ENCODE peak calls at places on chromosomes 3 and 15, in nine cellular contexts. One of them, this sample, is unnamed.
A peak's percentile ranks its signal among the peaks of the same experiment; 100 is the strongest.

GRCh38 chr3:174440741-174441587 is 418.2 kb upstream of the NAALADL2 start:
- DNase-seq in ovary: peak; percentile 89
- DNase-seq in sigmoid colon: peak; percentile 94
- DNase-seq in transverse colon: peak; percentile 85
- DNase-seq in spleen: peak; percentile 86
- DNase-seq in stomach: peak; percentile 84
- DNase-seq in HCT116: peak; percentile 76
- DNase-seq in breast epithelium: peak; percentile 82
- DNase-seq in adrenal gland: peak; percentile 90
- DNase-seq in this sample: peak; percentile 94

GRCh38 chr15:46808834-46809233 is 908.5 kb upstream of the SEMA6D start:
- DNase-seq in spleen: no peak
- DNase-seq in ovary: no peak
- DNase-seq in stomach: no peak
- DNase-seq in HCT116: no peak
- DNase-seq in adrenal gland: no peak
- DNase-seq in breast epithelium: no peak
- DNase-seq in sigmoid colon: no peak
- DNase-seq in transverse colon: no peak
- DNase-seq in this sample: no peak

GRCh38 chr3:165464736-165465135 is 268.6 kb upstream of the SLITRK3 start:
- DNase-seq in adrenal gland: no peak
- DNase-seq in HCT116: no peak
- DNase-seq in stomach: no peak
- DNase-seq in transverse colon: no peak
- DNase-seq in spleen: no peak
- DNase-seq in sigmoid colon: no peak
- DNase-seq in breast epithelium: no peak
- DNase-seq in ovary: no peak
- DNase-seq in this sample: no peak

GRCh38 chr3:57298041-57298440 is 5.6 kb upstream of the ASB14 start:
- DNase-seq in adrenal gland: no peak
- DNase-seq in HCT116: peak; percentile 59
- DNase-seq in transverse colon: no peak
- DNase-seq in spleen: no peak
- DNase-seq in breast epithelium: no peak
- DNase-seq in ovary: no peak
- DNase-seq in stomach: peak; percentile 35
- DNase-seq in sigmoid colon: no peak
- DNase-seq in this sample: no peak

GRCh38 chr3:47469616-47470015 is 6.1 kb downstream of the SCAP start:
- DNase-seq in breast epithelium: no peak
- DNase-seq in transverse colon: peak; percentile 17
- DNase-seq in stomach: no peak
- DNase-seq in spleen: no peak
- DNase-seq in ovary: no peak
- DNase-seq in adrenal gland: peak; percentile 58
- DNase-seq in HCT116: no peak
- DNase-seq in sigmoid colon: no peak
- DNase-seq in this sample: no peak

GRCh38 chr3:51378075-51378474 is 7.0 kb upstream of the MANF start:
- DNase-seq in breast epithelium: no peak
- DNase-seq in adrenal gland: no peak
- DNase-seq in spleen: peak; percentile 18
- DNase-seq in sigmoid colon: no peak
- DNase-seq in transverse colon: no peak
- DNase-seq in stomach: no peak
- DNase-seq in HCT116: no peak
- DNase-seq in ovary: no peak
- DNase-seq in this sample: no peak

GRCh38 chr3:196055683-196056270 is 26.1 kb downstream of the TFRC start:
- DNase-seq in spleen: no peak
- DNase-seq in sigmoid colon: no peak
- DNase-seq in adrenal gland: peak; percentile 69
- DNase-seq in ovary: no peak
- DNase-seq in stomach: no peak
- DNase-seq in HCT116: no peak
- DNase-seq in transverse colon: no peak
- DNase-seq in breast epithelium: no peak
- DNase-seq in this sample: no peak

GRCh38 chr15:66293085-66293418 is 316 bp upstream of the DIS3L start:
- DNase-seq in stomach: no peak
- DNase-seq in sigmoid colon: no peak
- DNase-seq in transverse colon: no peak
- DNase-seq in adrenal gland: no peak
- DNase-seq in spleen: no peak
- DNase-seq in breast epithelium: no peak
- DNase-seq in HCT116: no peak
- DNase-seq in ovary: no peak
- DNase-seq in this sample: no peak

GRCh38 chr3:170531054-170531453 is 54.8 kb downstream of the SLC7A14 start:
- DNase-seq in breast epithelium: no peak
- DNase-seq in adrenal gland: no peak
- DNase-seq in stomach: no peak
- DNase-seq in spleen: no peak
- DNase-seq in sigmoid colon: no peak
- DNase-seq in HCT116: no peak
- DNase-seq in transverse colon: no peak
- DNase-seq in ovary: no peak
- DNase-seq in this sample: no peak

GRCh38 chr3:73592154-73592877 is 32.4 kb downstream of the PDZRN3 start:
- DNase-seq in spleen: no peak
- DNase-seq in stomach: no peak
- DNase-seq in HCT116: no peak
- DNase-seq in adrenal gland: peak; percentile 61
- DNase-seq in breast epithelium: no peak
- DNase-seq in transverse colon: no peak
- DNase-seq in ovary: no peak
- DNase-seq in sigmoid colon: no peak
- DNase-seq in this sample: no peak

GRCh38 chr15:52382647-52383046 is 87.0 kb upstream of the MYO5C start:
- DNase-seq in transverse colon: no peak
- DNase-seq in ovary: no peak
- DNase-seq in HCT116: no peak
- DNase-seq in sigmoid colon: no peak
- DNase-seq in breast epithelium: no peak
- DNase-seq in stomach: no peak
- DNase-seq in spleen: no peak
- DNase-seq in adrenal gland: no peak
- DNase-seq in this sample: no peak

GRCh38 chr15:52378746-52379394 is 83.3 kb upstream of the MYO5C start:
- DNase-seq in adrenal gland: no peak
- DNase-seq in stomach: no peak
- DNase-seq in spleen: no peak
- DNase-seq in ovary: no peak
- DNase-seq in HCT116: no peak
- DNase-seq in transverse colon: no peak
- DNase-seq in sigmoid colon: no peak
- DNase-seq in breast epithelium: no peak
- DNase-seq in this sample: no peak

GRCh38 chr15:52383100-52383588 is 87.5 kb upstream of the MYO5C start:
- DNase-seq in spleen: no peak
- DNase-seq in transverse colon: no peak
- DNase-seq in adrenal gland: no peak
- DNase-seq in sigmoid colon: no peak
- DNase-seq in ovary: no peak
- DNase-seq in HCT116: no peak
- DNase-seq in breast epithelium: no peak
- DNase-seq in stomach: no peak
- DNase-seq in this sample: no peak

DNA sequence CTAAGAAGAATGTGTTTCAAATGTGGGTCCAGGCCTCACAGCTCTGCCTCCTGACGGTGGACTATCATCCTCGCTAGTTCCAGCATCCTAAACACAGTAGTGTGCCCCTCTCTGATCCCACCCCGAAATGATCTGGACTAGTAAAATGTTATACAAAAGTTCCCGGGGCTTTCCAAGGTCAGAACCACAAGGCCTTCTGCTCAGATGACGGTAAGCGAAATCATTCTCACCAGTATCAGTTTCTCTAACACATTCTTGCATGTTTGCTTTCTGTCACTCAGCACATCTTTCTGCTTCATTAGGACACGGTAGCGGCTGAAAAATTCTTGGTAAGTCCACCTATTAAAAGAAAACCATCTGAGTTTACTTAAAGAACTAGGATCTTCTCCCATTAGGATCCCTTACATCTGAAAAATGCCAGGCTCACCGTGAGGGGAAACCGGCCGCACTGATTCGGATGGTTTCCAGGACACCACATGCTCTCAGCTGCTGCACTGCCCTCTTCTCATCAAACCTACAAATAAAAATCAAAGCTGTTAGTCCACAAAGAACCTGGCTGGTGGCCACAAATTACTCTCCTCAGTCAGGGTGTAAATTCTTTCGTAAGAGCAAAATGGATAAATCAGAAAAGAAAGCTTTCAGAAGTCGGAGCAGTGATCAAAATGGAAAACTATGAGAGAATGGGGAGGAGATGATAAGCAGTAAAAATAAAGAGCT is 83.9 kb upstream of the MYO5C start:
- DNase-seq in transverse colon: no peak
- DNase-seq in sigmoid colon: no peak
- DNase-seq in stomach: no peak
- DNase-seq in HCT116: no peak
- DNase-seq in spleen: no peak
- DNase-seq in adrenal gland: no peak
- DNase-seq in ovary: peak; percentile 11
- DNase-seq in breast epithelium: no peak
- DNase-seq in this sample: no peak
- TF ChIP-seq POLR2A in transverse colon: no peak
- TF ChIP-seq POLR2A in sigmoid colon: no peak
- TF ChIP-seq POLR2A in stomach: no peak
- TF ChIP-seq POLR2A in HCT116: no peak
- TF ChIP-seq POLR2A in spleen: no peak
- TF ChIP-seq POLR2A in adrenal gland: no peak
- TF ChIP-seq POLR2A in ovary: no peak
- TF ChIP-seq POLR2A in breast epithelium: no peak
- TF ChIP-seq POLR2A in this sample: no peak

GRCh38 chr3:187061748-187062147 is 77.5 kb downstream of the RPL39L start:
- DNase-seq in spleen: no peak
- DNase-seq in adrenal gland: no peak
- DNase-seq in sigmoid colon: no peak
- DNase-seq in stomach: no peak
- DNase-seq in breast epithelium: no peak
- DNase-seq in ovary: no peak
- DNase-seq in transverse colon: no peak
- DNase-seq in HCT116: no peak
- DNase-seq in this sample: no peak

GRCh38 chr3:187064210-187065115 is 74.8 kb downstream of the RPL39L start:
- DNase-seq in stomach: no peak
- DNase-seq in breast epithelium: no peak
- DNase-seq in transverse colon: no peak
- DNase-seq in sigmoid colon: no peak
- DNase-seq in adrenal gland: no peak
- DNase-seq in spleen: no peak
- DNase-seq in HCT116: no peak
- DNase-seq in ovary: no peak
- DNase-seq in this sample: peak; percentile 45

GRCh38 chr3:187066228-187066995 is 72.9 kb downstream of the RPL39L start:
- DNase-seq in ovary: no peak
- DNase-seq in transverse colon: no peak
- DNase-seq in stomach: no peak
- DNase-seq in adrenal gland: no peak
- DNase-seq in spleen: no peak
- DNase-seq in sigmoid colon: no peak
- DNase-seq in HCT116: peak; percentile 47
- DNase-seq in breast epithelium: no peak
- DNase-seq in this sample: peak; percentile 53

GRCh38 chr3:187063286-187064081 is 75.8 kb downstream of the RPL39L start:
- DNase-seq in HCT116: no peak
- DNase-seq in spleen: no peak
- DNase-seq in stomach: no peak
- DNase-seq in ovary: no peak
- DNase-seq in transverse colon: no peak
- DNase-seq in adrenal gland: no peak
- DNase-seq in sigmoid colon: no peak
- DNase-seq in breast epithelium: no peak
- DNase-seq in this sample: peak; percentile 60

GRCh38 chr3:187062526-187063177 is 76.6 kb downstream of the RPL39L start:
- DNase-seq in breast epithelium: no peak
- DNase-seq in spleen: no peak
- DNase-seq in adrenal gland: no peak
- DNase-seq in ovary: no peak
- DNase-seq in transverse colon: no peak
- DNase-seq in HCT116: no peak
- DNase-seq in sigmoid colon: no peak
- DNase-seq in stomach: no peak
- DNase-seq in this sample: no peak
- TF ChIP-seq POLR2A in breast epithelium: no peak
- TF ChIP-seq POLR2A in spleen: no peak
- TF ChIP-seq POLR2A in adrenal gland: no peak
- TF ChIP-seq POLR2A in ovary: no peak
- TF ChIP-seq POLR2A in transverse colon: no peak
- TF ChIP-seq POLR2A in HCT116: no peak
- TF ChIP-seq POLR2A in sigmoid colon: no peak
- TF ChIP-seq POLR2A in stomach: no peak
- TF ChIP-seq POLR2A in this sample: no peak

GRCh38 chr3:197750863-197751737 is 1.4 kb downstream of the FYTTD1 start:
- DNase-seq in adrenal gland: peak; percentile 78
- DNase-seq in breast epithelium: no peak
- DNase-seq in stomach: peak; percentile 40
- DNase-seq in sigmoid colon: peak; percentile 90
- DNase-seq in HCT116: no peak
- DNase-seq in spleen: peak; percentile 83
- DNase-seq in ovary: peak; percentile 55
- DNase-seq in transverse colon: peak; percentile 57
- DNase-seq in this sample: no peak
- TF ChIP-seq POLR2A in adrenal gland: peak; percentile 44
- TF ChIP-seq POLR2A in breast epithelium: no peak
- TF ChIP-seq POLR2A in stomach: no peak
- TF ChIP-seq POLR2A in sigmoid colon: no peak
- TF ChIP-seq POLR2A in HCT116: no peak
- TF ChIP-seq POLR2A in spleen: no peak
- TF ChIP-seq POLR2A in ovary: peak; percentile 32
- TF ChIP-seq POLR2A in transverse colon: no peak
- TF ChIP-seq POLR2A in this sample: peak; percentile 32

DNA sequence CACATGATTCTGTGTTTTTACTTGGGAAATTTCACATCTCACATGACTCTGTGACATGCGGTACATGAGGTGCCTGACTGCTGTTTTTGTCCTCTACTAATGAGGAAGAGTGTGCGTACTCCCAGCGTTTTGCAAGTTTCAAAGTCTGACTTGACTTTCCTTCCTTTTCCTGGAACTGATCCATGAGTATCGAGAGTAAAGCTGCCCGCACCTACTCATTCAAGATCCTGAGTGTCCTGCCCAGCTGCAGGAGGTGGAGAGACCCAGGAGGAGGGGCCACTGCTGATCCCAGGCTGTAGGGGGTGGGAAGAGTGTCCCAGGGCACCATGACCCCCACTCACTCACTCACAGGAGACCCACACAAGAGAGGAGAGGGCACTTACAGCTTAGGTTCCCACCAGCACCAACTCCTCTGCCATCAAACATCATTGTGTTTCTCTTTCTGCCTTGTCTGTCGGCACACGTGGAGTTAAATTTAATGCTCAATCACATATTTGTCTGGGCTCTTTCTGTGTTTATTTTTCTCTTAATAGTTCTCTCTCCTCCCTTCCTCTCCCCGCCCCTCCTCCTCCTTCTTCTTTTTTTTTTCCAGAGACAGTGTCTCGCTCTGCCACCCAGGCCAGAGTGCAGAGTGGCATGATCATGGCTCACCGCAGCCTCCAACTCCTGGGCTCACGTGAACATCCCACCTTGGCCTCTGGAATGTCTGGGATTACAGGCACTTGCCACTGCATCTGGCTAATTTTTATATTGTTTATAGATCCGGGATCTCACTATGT is 1.4 kb downstream of the CCR5AS start:
- DNase-seq in sigmoid colon: peak; percentile 70
- DNase-seq in spleen: no peak
- DNase-seq in adrenal gland: peak; percentile 57
- DNase-seq in stomach: peak; percentile 65
- DNase-seq in HCT116: no peak
- DNase-seq in transverse colon: peak; percentile 73
- DNase-seq in breast epithelium: no peak
- DNase-seq in ovary: no peak
- DNase-seq in this sample: no peak
- TF ChIP-seq POLR2A in sigmoid colon: no peak
- TF ChIP-seq POLR2A in spleen: no peak
- TF ChIP-seq POLR2A in adrenal gland: no peak
- TF ChIP-seq POLR2A in stomach: no peak
- TF ChIP-seq POLR2A in HCT116: no peak
- TF ChIP-seq POLR2A in transverse colon: peak; percentile 38
- TF ChIP-seq POLR2A in breast epithelium: no peak
- TF ChIP-seq POLR2A in ovary: no peak
- TF ChIP-seq POLR2A in this sample: no peak

This sample was measured in esophagus muscularis mucosa.